ENCODE peak calls at places on chromosomes 2 and 18, in four cellular contexts. J, N, L and T are unnamed samples.

GRCh38 chr18:78562446-78563020 is 417.1 kb upstream of the SALL3 start:
- DNase-seq in J (no peak), N (no peak), L (no peak), T (no peak)

GRCh38 chr2:217827430-217828201 is 175.2 kb downstream of the TNS1 start:
- DNase-seq in J (no peak), N (no peak), L (peak; percentile 74), T (no peak)

GRCh38 chr2:191637182-191638078 is 40.5 kb upstream of the NABP1 start:
- DNase-seq in J (peak; percentile 39), N (no peak), L (peak; percentile 25), T (peak; percentile 87)

GRCh38 chr2:59701271-59701994 is 852.0 kb downstream of the BCL11A start:
- DNase-seq in J (no peak), N (no peak), L (no peak), T (no peak)

GRCh38 chr2:150143087-150143536 is 344.4 kb downstream of the RND3 start:
- DNase-seq in J (no peak), N (no peak), L (no peak), T (no peak)

GRCh38 chr2:109582928-109583895 is 30.6 kb downstream of the SEPTIN10 start:
- DNase-seq in J (no peak), N (no peak), L (no peak), T (no peak)

GRCh38 chr2:3108710-3109702 is 268.6 kb downstream of the EIPR1 start:
- DNase-seq in J (no peak), N (no peak), L (no peak), T (no peak)

GRCh38 chr2:225008935-225009334 is 33.3 kb downstream of the DOCK10 start:
- DNase-seq in J (peak; percentile 26), N (peak; percentile 21), L (peak; percentile 10), T (no peak)

GRCh38 chr2:66084948-66085590 is 349.9 kb upstream of the MEIS1 start:
- DNase-seq in J (no peak), N (no peak), L (no peak), T (no peak)

GRCh38 chr2:28185881-28186280 is 206.8 kb upstream of the FOSL2 start:
- DNase-seq in J (no peak), N (no peak), L (no peak), T (no peak)

GRCh38 chr2:84850471-84850870 is 30.4 kb downstream of the TRABD2A start:
- DNase-seq in J (no peak), N (no peak), L (no peak), T (no peak)

GRCh38 chr18:44916429-44917183 is 235.9 kb downstream of the SETBP1 start:
- DNase-seq in J (no peak), N (no peak), L (no peak), T (no peak)

GRCh38 chr2:235230809-235231601 is 262.8 kb upstream of the AGAP1 start:
- DNase-seq in J (no peak), N (peak; percentile 35), L (no peak), T (no peak)

GRCh38 chr18:54444309-54444914 is 86.7 kb downstream of the C18orf54 start:
- DNase-seq in J (peak; percentile 60), N (peak; percentile 39), L (peak; percentile 27), T (peak; percentile 41)

GRCh38 chr2:79180092-79180491 is 20.5 kb upstream of the REG3A start:
- DNase-seq in J (no peak), N (no peak), L (no peak), T (no peak)
- TF ChIP-seq SIN3A in J (no peak), N (no peak), L (no peak), T (no peak)

GRCh38 chr2:119758881-119759450 is 756 bp upstream of the PTPN4 start:
- DNase-seq in J (no peak), N (no peak), L (no peak), T (no peak)

GRCh38 chr2:119756837-119757236 is 2.9 kb upstream of the PTPN4 start:
- DNase-seq in J (peak; percentile 62), N (no peak), L (no peak), T (no peak)

GRCh38 chr2:119760237-119760807 is 600 bp downstream of the PTPN4 start:
- DNase-seq in J (no peak), N (no peak), L (no peak), T (no peak)

GRCh38 chr2:119760876-119761275 is 1.2 kb downstream of the PTPN4 start:
- DNase-seq in J (no peak), N (no peak), L (peak; percentile 22), T (no peak)

DNA sequence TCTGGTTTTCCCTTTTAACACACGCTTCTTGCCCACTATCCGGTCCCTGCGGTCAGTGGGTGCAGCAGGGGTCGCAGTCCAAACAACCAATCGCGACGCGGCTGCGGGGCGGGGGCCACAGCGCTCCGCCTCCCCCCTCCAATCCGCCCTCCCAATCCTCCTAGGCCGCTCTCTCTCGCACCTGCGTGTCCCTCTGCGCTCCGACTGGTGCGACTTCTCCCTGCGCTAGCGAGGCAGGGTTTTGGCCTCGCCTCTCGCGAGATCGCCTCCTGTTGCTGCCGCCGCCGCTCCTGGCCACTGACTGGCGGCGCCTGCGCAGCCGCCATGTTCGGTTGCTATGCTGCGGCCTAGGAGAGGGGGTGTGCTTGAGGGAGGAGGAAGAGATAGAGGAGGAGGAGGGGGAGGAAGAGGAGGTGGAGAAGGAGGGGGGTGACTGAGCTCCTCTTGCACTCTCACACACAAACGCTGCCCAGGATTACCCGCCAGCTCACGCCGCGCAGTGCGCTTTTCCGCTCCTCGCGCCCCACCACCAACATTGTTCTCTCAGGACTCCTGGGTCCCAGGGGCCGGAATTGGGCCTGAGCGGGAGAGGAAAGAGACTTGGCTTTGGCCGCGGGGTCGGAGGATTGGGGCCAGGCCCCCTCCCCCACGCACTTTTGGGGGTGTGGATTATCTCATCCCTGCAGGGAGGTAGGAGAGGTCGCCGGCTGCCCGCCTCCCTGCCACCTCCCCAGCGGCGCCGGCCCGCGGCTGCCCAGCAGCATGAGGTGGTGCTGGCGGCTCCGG is at the start of gene PTPN4:
- DNase-seq in J (peak; percentile 96), N (peak; percentile 96), L (peak; percentile 93), T (peak; percentile 76)
- TF ChIP-seq REST in J (no peak), N (peak; percentile 17), L (peak; percentile 45), T (no peak)

DNA sequence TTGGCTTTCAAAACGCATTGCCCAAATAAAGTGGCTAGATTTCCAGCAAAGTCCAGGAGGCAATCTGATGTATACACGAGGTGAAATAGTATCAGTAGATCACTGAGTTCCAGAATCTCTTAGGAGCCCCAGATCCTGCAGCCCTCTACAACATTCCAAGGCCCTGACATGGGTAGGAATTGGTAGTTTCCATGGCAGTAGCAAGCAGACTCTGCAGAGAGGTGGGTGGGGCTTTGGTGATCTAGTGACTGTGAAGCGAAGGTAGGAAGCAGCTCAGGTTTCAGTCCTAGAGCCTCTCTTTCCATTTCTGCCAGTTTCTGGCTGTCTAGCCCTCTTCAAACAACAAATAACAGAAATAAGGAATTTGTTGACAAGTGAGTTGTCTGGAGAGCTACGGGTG is 13.8 kb upstream of the SGPP2 start:
- DNase-seq in J (no peak), N (no peak), L (no peak), T (no peak)
- TF ChIP-seq SIN3A in J (no peak), N (no peak), L (no peak), T (no peak)

DNA sequence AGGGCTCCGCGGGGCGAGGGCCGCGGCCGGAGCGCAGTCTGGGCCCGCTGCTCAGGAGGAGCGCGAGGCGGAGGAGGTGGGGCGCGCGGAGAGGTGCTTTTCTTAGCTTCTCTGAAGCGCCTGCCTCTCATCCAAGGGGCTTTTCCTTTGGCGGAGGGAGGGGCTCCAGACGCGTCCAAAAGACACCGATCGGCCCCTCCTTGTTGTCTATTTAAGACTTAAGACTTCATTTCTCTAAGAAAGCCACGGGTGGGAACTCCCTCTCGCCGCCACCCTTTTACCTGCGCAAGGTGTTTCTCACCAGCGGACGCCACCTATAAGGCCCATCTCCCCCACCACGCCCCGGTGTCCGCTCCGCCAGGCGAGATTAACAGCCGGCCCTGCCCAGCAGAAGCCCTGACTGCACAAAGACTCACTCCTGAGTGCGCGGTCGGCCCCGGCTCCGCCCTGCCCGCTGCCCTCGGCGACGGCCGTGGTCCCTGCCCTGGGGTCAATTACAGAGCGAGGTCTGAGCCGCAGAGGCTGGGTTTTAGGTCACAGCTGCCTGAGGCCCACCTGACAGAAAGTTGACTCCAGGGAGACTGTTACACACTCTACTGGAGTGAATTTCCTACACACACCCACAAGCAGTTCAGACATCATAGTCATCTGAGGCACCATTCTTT is at the start of gene DSC2:
- DNase-seq in J (no peak), N (peak; percentile 15), L (peak; percentile 39), T (no peak)
- TF ChIP-seq REST in J (no peak), N (no peak), L (no peak), T (no peak)